ENCODE peak calls at places on chromosomes 3 and 15, in eight cellular contexts. Y is PC-3; J is A549; C is dorsolateral prefrontal cortex; T is transverse colon; O is AG10803; N is heart left ventricle; K is CD8-positive, alpha-beta T cell. L is an unnamed sample.

GRCh38 chr3:9352917-9353823 is 9.7 kb upstream of the THUMPD3 start:
- DNase-seq in Y (peak), J (peak), C (peak), T (peak), O (peak), N (peak), K (peak), L (peak)

GRCh38 chr15:90054618-90055097 is 47.6 kb downstream of the IDH2 start:
- DNase-seq in Y (no peak), J (no peak), C (no peak), T (no peak), O (no peak), N (no peak), K (no peak), L (no peak)

GRCh38 chr15:70855764-70856163 is 1.8 kb upstream of the LARP6 start:
- DNase-seq in Y (no peak), J (no peak), C (no peak), T (no peak), O (no peak), N (no peak), K (no peak), L (no peak)

GRCh38 chr15:74365619-74366445 is 1.6 kb downstream of the CYP11A1 start:
- DNase-seq in Y (no peak), J (no peak), C (no peak), T (peak), O (peak), N (peak), K (no peak), L (no peak)

GRCh38 chr3:151093148-151093547 is 7.7 kb downstream of the MED12L start:
- DNase-seq in Y (no peak), J (no peak), C (no peak), T (no peak), O (no peak), N (no peak), K (no peak), L (no peak)

GRCh38 chr15:75622505-75622904 is 3.0 kb downstream of the SNUPN start:
- DNase-seq in Y (no peak), J (no peak), C (no peak), T (no peak), O (no peak), N (no peak), K (no peak), L (no peak)

GRCh38 chr3:78872195-78872594 is 895.6 kb downstream of the ROBO1 start:
- DNase-seq in Y (no peak), J (peak), C (no peak), T (no peak), O (no peak), N (peak), K (no peak), L (no peak)

GRCh38 chr15:100863406-100864198 is 16.0 kb upstream of the ALDH1A3 start:
- DNase-seq in Y (no peak), J (no peak), C (peak), T (peak), O (peak), N (peak), K (no peak), L (no peak)

GRCh38 chr15:95032181-95032580 is 800.8 kb downstream of the MCTP2 start:
- DNase-seq in Y (no peak), J (no peak), C (no peak), T (no peak), O (peak), N (no peak), K (no peak), L (no peak)

GRCh38 chr15:34708422-34708821 is 46.4 kb downstream of the GJD2 start:
- DNase-seq in Y (peak), J (peak), C (peak), T (no peak), O (peak), N (no peak), K (no peak), L (peak)
- TF ChIP-seq CTCF in Y (peak), J (peak), C (peak), T (peak), O (peak), N (peak), K (no peak), L (peak)

GRCh38 chr15:63211549-63211948 is 22.1 kb downstream of the RAB8B start:
- DNase-seq in Y (no peak), J (no peak), C (no peak), T (no peak), O (no peak), N (no peak), K (no peak), L (no peak)

GRCh38 chr15:63218114-63218808 is 28.9 kb downstream of the RAB8B start:
- DNase-seq in Y (peak), J (peak), C (no peak), T (no peak), O (peak), N (no peak), K (no peak), L (no peak)

GRCh38 chr15:63210151-63211051 is 21.0 kb downstream of the RAB8B start:
- DNase-seq in Y (no peak), J (no peak), C (peak), T (no peak), O (peak), N (no peak), K (no peak), L (no peak)

DNA sequence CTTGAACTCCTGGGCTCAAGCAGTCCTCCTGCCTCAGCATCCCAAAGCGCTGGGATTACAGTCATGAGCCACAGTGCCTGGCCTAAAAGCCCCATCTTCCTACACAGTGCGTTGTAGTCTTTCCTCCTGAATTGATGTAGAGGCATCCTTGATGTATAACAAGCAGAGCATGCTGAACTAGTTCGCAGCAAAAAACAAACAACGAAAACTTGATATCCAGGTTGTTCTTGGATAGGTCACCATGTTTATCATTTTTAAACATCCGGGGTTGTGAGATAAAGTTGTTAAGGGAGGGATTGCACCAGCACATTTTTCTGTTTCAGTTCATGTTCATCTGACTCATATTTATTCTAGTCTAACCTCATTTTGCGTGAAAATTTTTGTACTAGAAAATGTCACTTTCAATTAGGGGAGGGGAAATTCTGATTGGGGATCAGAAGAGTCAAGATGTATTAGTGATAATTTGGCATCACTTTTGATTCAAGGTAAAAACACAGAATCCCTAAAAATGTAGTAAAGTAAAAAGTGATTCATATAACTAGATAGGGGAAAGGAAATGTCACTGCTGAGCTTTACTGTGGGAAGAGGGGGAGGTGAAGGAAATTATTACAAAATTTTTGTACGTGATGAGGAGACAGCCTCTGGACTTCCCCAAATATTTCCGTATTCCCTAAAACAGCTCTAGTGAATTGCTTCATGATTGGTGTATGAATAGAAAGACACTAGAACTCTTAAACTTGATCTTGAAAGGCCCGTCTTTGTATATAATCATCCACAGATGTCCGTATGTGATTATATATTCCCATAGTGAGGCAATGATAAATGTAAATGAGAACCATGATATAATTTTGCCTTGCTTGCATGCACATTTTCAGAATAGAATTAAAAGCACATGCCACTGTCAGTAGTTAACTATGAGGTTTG is 22.9 kb downstream of the RAB8B start:
- DNase-seq in Y (peak), J (no peak), C (no peak), T (no peak), O (peak), N (no peak), K (no peak), L (peak)
- H3K4me3 ChIP-seq in Y (no peak), J (no peak), C (no peak), T (no peak), O (no peak), N (no peak), K (no peak), L (peak)

GRCh38 chr15:32659340-32659831 is 17.9 kb downstream of the SCG5 start:
- DNase-seq in Y (peak), J (peak), C (no peak), T (no peak), O (peak), N (no peak), K (no peak), L (no peak)

GRCh38 chr15:32652178-32652577 is 10.7 kb downstream of the SCG5 start:
- DNase-seq in Y (peak), J (no peak), C (no peak), T (no peak), O (no peak), N (no peak), K (no peak), L (no peak)

GRCh38 chr15:32657941-32658340 is 16.4 kb downstream of the SCG5 start:
- DNase-seq in Y (peak), J (no peak), C (no peak), T (no peak), O (no peak), N (no peak), K (no peak), L (no peak)

GRCh38 chr15:32656091-32656860 is 14.8 kb downstream of the SCG5 start:
- DNase-seq in Y (peak), J (no peak), C (no peak), T (no peak), O (no peak), N (no peak), K (no peak), L (no peak)

GRCh38 chr15:32657198-32657886 is 15.8 kb downstream of the SCG5 start:
- DNase-seq in Y (peak), J (no peak), C (no peak), T (peak), O (no peak), N (no peak), K (no peak), L (peak)
- TF ChIP-seq CTCF in Y (peak), J (peak), C (no peak), T (peak), O (no peak), N (no peak), K (no peak), L (peak)

GRCh38 chr3:19148768-19149091 is 420 bp downstream of the KCNH8 start:
- DNase-seq in Y (no peak), J (no peak), C (no peak), T (no peak), O (no peak), N (no peak), K (no peak), L (no peak)
- H3K4me3 ChIP-seq in Y (no peak), J (peak), C (peak), T (peak), O (no peak), N (peak), K (no peak), L (peak)

GRCh38 chr15:72231066-72231846 is at the start of gene PKM:
- DNase-seq in Y (peak), J (peak), C (peak), T (peak), O (peak), N (peak), K (peak), L (peak)
- TF ChIP-seq CTCF in Y (no peak), J (no peak), C (no peak), T (no peak), O (no peak), N (no peak), K (no peak), L (no peak)

GRCh38 chr15:65384895-65385867 is 7.4 kb upstream of the IGDCC3 start:
- DNase-seq in Y (peak), J (peak), C (peak), T (peak), O (peak), N (peak), K (peak), L (peak)
- H3K4me3 ChIP-seq in Y (peak), J (peak), C (peak), T (peak), O (no peak), N (peak), K (peak), L (no peak)

DNA sequence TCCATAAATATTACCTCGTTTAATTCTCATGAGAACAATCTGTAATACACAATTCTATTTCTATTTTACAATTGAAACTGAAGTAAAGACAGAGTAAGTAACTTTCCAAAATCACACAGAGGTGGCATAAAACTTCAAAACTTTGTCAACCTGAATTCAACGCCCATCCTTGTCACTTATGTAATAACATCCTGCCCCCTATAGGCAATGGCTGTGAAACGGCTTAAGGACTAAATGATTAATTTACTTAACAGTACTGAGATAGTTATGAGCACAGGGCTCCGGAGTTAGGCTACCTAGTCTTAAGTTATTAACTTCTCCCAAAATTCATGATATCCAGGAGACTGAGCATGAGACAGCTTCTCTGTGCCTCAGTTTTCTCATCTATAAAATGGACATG is 293.1 kb upstream of the CHRM5 start:
- DNase-seq in Y (peak), J (peak), C (no peak), T (no peak), O (peak), N (no peak), K (no peak), L (peak)
- TF ChIP-seq CTCF in Y (peak), J (peak), C (peak), T (no peak), O (peak), N (peak), K (no peak), L (peak)

GRCh38 chr3:129838086-129838485 is 55.4 kb downstream of the TMCC1 start:
- DNase-seq in Y (no peak), J (no peak), C (no peak), T (no peak), O (no peak), N (no peak), K (no peak), L (no peak)
- H3K4me3 ChIP-seq in Y (no peak), J (no peak), C (no peak), T (no peak), O (no peak), N (no peak), K (no peak), L (no peak)

L was measured in LNCaP clone FGC.